ENCODE peak calls at places on chromosomes 1 and 21, in eight cellular contexts. U is fibroblast of the aortic adventitia, A is mucosa of descending colon, O is AG10803, Y is transverse colon, H is foreskin fibroblast, G is K562, S is ovary. C is an unnamed sample.

GRCh38 chr1:220706480-220706879 is 16.3 kb downstream of the C1orf115 start:
- DNase-seq in Y (no peak), A (no peak), H (peak; percentile 12), O (no peak), U (no peak), S (no peak), G (no peak), C (no peak)

GRCh38 chr1:241640149-241640866 is at the start of the genes CHML and OPN3:
- DNase-seq in A (peak; percentile 97), Y (peak; percentile 97), O (peak; percentile 85), H (peak; percentile 97), U (peak; percentile 74), S (peak; percentile 97), G (peak; percentile 99), C (peak; percentile 86)

GRCh38 chr1:43938892-43939587 is 5.4 kb downstream of the ARTN start:
- DNase-seq in G (no peak), Y (no peak), S (no peak), A (no peak), O (no peak), H (no peak), U (no peak), C (no peak)

GRCh38 chr1:56676571-56677035 is 31.5 kb downstream of the PRKAA2 start:
- DNase-seq in S (no peak), U (peak; percentile 61), G (no peak), Y (no peak), O (peak; percentile 45), H (peak; percentile 94), A (no peak), C (peak; percentile 75)

GRCh38 chr21:26849428-26850115 is 4.4 kb upstream of the ADAMTS1 start:
- DNase-seq in A (no peak), O (peak; percentile 77), Y (no peak), H (peak; percentile 79), S (no peak), U (peak; percentile 89), G (peak; percentile 39), C (peak; percentile 84)

GRCh38 chr1:55696891-55697290 is 481.7 kb upstream of the USP24 start:
- DNase-seq in O (no peak), Y (no peak), H (no peak), A (no peak), U (no peak), S (no peak), G (no peak), C (peak; percentile 39)

GRCh38 chr1:25068316-25068715 is 138.2 kb upstream of the RUNX3 start:
- DNase-seq in U (no peak), A (peak; percentile 8), O (no peak), G (no peak), H (no peak), Y (no peak), S (no peak), C (no peak)

GRCh38 chr1:1246601-1247340 is at the start of gene C1QTNF12:
- DNase-seq in H (peak; percentile 41), O (no peak), U (no peak), A (no peak), Y (no peak), G (no peak), S (no peak), C (no peak)

GRCh38 chr1:247173431-247173830 is 1.6 kb upstream of the ZNF124 start:
- DNase-seq in G (no peak), O (no peak), A (no peak), H (no peak), S (no peak), U (no peak), Y (no peak), C (no peak)

GRCh38 chr1:41282679-41283317 is 40.7 kb upstream of the SCMH1 start:
- DNase-seq in U (peak; percentile 28), H (peak; percentile 58), Y (peak; percentile 27), S (peak; percentile 52), G (peak; percentile 76), A (no peak), O (no peak), C (peak; percentile 22)

GRCh38 chr1:235069577-235070563 is 58.8 kb downstream of the TOMM20 start:
- DNase-seq in A (peak; percentile 88), S (no peak), O (peak; percentile 96), H (peak; percentile 83), Y (peak; percentile 68), U (peak; percentile 85), G (no peak), C (peak; percentile 98)

GRCh38 chr21:14115646-14116045 is 95.1 kb downstream of the LIPI start:
- DNase-seq in G (no peak), S (no peak), H (no peak), O (no peak), A (no peak), U (no peak), Y (no peak), C (no peak)

GRCh38 chr1:15985611-15986272 is 9.8 kb upstream of the ZBTB17 start:
- DNase-seq in Y (no peak), H (no peak), U (no peak), S (no peak), G (no peak), O (peak; percentile 55), A (no peak), C (no peak)

GRCh38 chr1:178578541-178578940 is 65.6 kb downstream of the TEX35 start:
- DNase-seq in O (no peak), S (no peak), Y (peak; percentile 27), G (no peak), U (no peak), H (no peak), A (no peak), C (no peak)

GRCh38 chr1:111082421-111083192 is 57.3 kb downstream of the DRAM2 start:
- DNase-seq in O (peak; percentile 87), U (peak; percentile 84), H (peak; percentile 82), G (no peak), A (no peak), S (no peak), Y (no peak), C (peak; percentile 89)

GRCh38 chr1:158793604-158794003 is 12.6 kb upstream of the OR6N2 start:
- DNase-seq in O (no peak), G (peak; percentile 21), Y (no peak), S (no peak), U (no peak), A (no peak), H (no peak), C (no peak)

GRCh38 chr1:158803681-158804080 is 22.7 kb upstream of the OR6N2 start:
- DNase-seq in G (no peak), O (no peak), Y (no peak), S (no peak), U (no peak), A (no peak), H (no peak), C (no peak)

GRCh38 chr1:158794247-158794646 is 13.2 kb upstream of the OR6N2 start:
- DNase-seq in A (no peak), G (no peak), H (no peak), O (no peak), S (no peak), U (no peak), Y (no peak), C (no peak)

GRCh38 chr1:158799689-158800088 is 18.7 kb upstream of the OR6N2 start:
- DNase-seq in H (no peak), A (no peak), G (peak; percentile 43), O (no peak), U (no peak), Y (no peak), S (no peak), C (no peak)

DNA sequence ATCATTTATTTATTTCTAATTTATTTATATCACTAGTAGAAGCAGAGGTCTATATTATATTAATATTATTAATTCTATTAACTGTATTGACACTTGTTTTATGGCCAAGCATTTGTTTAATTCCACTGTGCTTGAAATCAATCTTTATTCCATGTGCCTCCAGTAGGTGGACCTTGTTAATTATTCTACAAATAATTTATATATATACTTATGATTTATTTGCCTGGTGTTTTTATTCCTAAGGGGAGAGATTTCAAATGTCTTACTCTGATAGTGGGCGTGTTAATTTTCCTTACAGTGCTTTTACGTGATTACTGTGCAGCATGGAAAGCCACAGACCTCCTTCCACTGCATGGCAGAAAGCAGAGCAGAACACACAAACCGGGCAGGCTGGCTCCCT is 17.5 kb upstream of the OR6N2 start:
- DNase-seq in A (no peak), U (peak; percentile 4), H (peak; percentile 0), S (no peak), G (no peak), O (no peak), Y (no peak), C (peak; percentile 4)
- TF ChIP-seq CTCF in A (no peak), U (no peak), H (no peak), S (no peak), G (no peak), O (no peak), Y (no peak), C (no peak)

GRCh38 chr1:155175281-155175926 is 1.8 kb downstream of the TRIM46 start:
- DNase-seq in S (peak; percentile 24), U (no peak), G (no peak), Y (peak; percentile 11), O (no peak), A (peak; percentile 62), H (no peak), C (no peak)

GRCh38 chr1:155173478-155174333 is at the start of gene TRIM46:
- DNase-seq in S (peak; percentile 51), O (peak; percentile 47), Y (peak; percentile 42), H (peak; percentile 83), U (peak; percentile 54), G (peak; percentile 71), A (peak; percentile 76), C (peak; percentile 56)

GRCh38 chr1:155172732-155173477 is at the start of gene KRTCAP2:
- DNase-seq in U (peak; percentile 97), G (peak; percentile 97), A (peak; percentile 98), O (peak; percentile 95), Y (peak; percentile 96), H (peak; percentile 98), S (peak; percentile 96), C (peak; percentile 97)

GRCh38 chr1:155175927-155176371 is 2.3 kb downstream of the TRIM46 start:
- DNase-seq in S (peak; percentile 28), G (no peak), A (peak; percentile 66), U (no peak), Y (peak; percentile 16), O (no peak), H (no peak), C (no peak)

GRCh38 chr1:155174334-155175280 is 958 bp downstream of the TRIM46 start:
- DNase-seq in S (peak; percentile 49), O (no peak), A (peak; percentile 78), G (peak; percentile 61), U (peak; percentile 28), H (peak; percentile 73), Y (peak; percentile 38), C (peak; percentile 35)
- H3K4me3 ChIP-seq in S (peak overlapping the region; percentile 95), O (peak overlapping the region; percentile 98), A (no peak overlapping the region), G (no peak overlapping the region), U (peak overlapping the region; percentile 98), H (peak overlapping the region; percentile 99), Y (no peak overlapping the region), C (peak overlapping the region; percentile 97)

GRCh38 chr1:2382621-2383361 is 8.6 kb downstream of the MORN1 start:
- DNase-seq in O (peak; percentile 21), H (peak; percentile 59), G (peak; percentile 63), S (peak; percentile 56), U (no peak), A (peak; percentile 57), Y (peak; percentile 47), C (peak; percentile 44)
- TF ChIP-seq CTCF in O (peak; percentile 58), H (peak; percentile 62), G (peak; percentile 65), S (no peak), U (peak; percentile 72), A (no peak), Y (peak; percentile 46), C (peak; percentile 73)

DNA sequence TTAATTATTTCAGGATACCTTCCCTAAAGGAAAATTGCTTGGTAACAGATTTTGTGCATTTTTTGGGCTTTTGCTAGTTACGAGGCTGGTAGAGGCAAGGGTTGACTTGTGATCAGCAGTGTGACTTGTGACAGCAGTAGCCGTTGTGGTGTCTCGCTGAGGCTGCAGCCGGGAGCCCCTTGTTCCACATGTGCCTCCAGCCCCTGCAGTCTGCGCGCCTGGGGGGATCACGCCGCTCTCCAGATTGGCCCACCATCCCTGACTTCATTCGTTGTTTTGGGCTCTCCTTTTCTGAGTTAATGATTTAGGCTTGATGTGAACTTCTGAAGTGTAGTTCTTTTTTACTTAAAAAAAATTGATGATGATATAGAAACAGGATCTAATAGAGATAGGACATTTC is 41.5 kb downstream of the TRAPPC10 start:
- DNase-seq in A (no peak), U (no peak), S (no peak), G (no peak), Y (no peak), O (no peak), H (no peak), C (no peak)
- H3K4me3 ChIP-seq in A (no peak overlapping the region), U (no peak overlapping the region), S (no peak overlapping the region), G (no peak overlapping the region), Y (no peak overlapping the region), O (no peak overlapping the region), H (no peak overlapping the region), C (no peak overlapping the region)

C was measured in cardiac fibroblast.